ENCODE peak calls at places on chromosomes 3 and 15, in six cellular contexts. One of them, this sample, is unnamed.
A peak's percentile ranks its signal among the peaks of the same experiment; 100 is the strongest.

GRCh38 chr3:123652346-123652984 is 67.6 kb upstream of the HACD2 start:
- DNase-seq in HepG2: peak; percentile 62
- DNase-seq in HCT116: peak; percentile 18
- DNase-seq in GM12878: no peak
- DNase-seq in SK-N-SH: peak; percentile 89
- DNase-seq in K562: peak; percentile 71
- DNase-seq in this sample: peak; percentile 70

GRCh38 chr3:108818404-108818803 is 4.2 kb upstream of the TRAT1 start:
- DNase-seq in HepG2: peak; percentile 3
- DNase-seq in HCT116: peak; percentile 57
- DNase-seq in GM12878: no peak
- DNase-seq in SK-N-SH: peak; percentile 6
- DNase-seq in K562: peak; percentile 16
- DNase-seq in this sample: peak; percentile 2

GRCh38 chr15:31745841-31746240 is 284.5 kb upstream of the CHRNA7 start:
- DNase-seq in HepG2: no peak
- DNase-seq in HCT116: no peak
- DNase-seq in GM12878: no peak
- DNase-seq in SK-N-SH: no peak
- DNase-seq in K562: no peak
- DNase-seq in this sample: no peak

GRCh38 chr15:28992996-28993719 is 107.4 kb downstream of the APBA2 start:
- DNase-seq in HepG2: no peak
- DNase-seq in HCT116: no peak
- DNase-seq in GM12878: no peak
- DNase-seq in SK-N-SH: no peak
- DNase-seq in K562: no peak
- DNase-seq in this sample: no peak

GRCh38 chr3:81339040-81339845 is 422.2 kb downstream of the GBE1 start:
- DNase-seq in HepG2: peak; percentile 12
- DNase-seq in HCT116: no peak
- DNase-seq in GM12878: no peak
- DNase-seq in SK-N-SH: peak; percentile 42
- DNase-seq in K562: peak; percentile 3
- DNase-seq in this sample: peak; percentile 19

GRCh38 chr3:46065294-46065705 is 38.0 kb upstream of the XCR1 start:
- DNase-seq in HepG2: no peak
- DNase-seq in HCT116: peak; percentile 33
- DNase-seq in GM12878: peak; percentile 56
- DNase-seq in SK-N-SH: peak; percentile 17
- DNase-seq in K562: no peak
- DNase-seq in this sample: no peak

GRCh38 chr15:88982946-88983342 is 69.8 kb upstream of the MFGE8 start:
- DNase-seq in HepG2: no peak
- DNase-seq in HCT116: no peak
- DNase-seq in GM12878: no peak
- DNase-seq in SK-N-SH: no peak
- DNase-seq in K562: no peak
- DNase-seq in this sample: no peak

GRCh38 chr3:124791142-124791541 is 60.9 kb downstream of the UMPS start:
- DNase-seq in HepG2: no peak
- DNase-seq in HCT116: no peak
- DNase-seq in GM12878: no peak
- DNase-seq in SK-N-SH: no peak
- DNase-seq in K562: no peak
- DNase-seq in this sample: no peak

GRCh38 chr3:141280086-141280485 is 48.5 kb downstream of the PXYLP1 start:
- DNase-seq in HepG2: no peak
- DNase-seq in HCT116: no peak
- DNase-seq in GM12878: no peak
- DNase-seq in SK-N-SH: no peak
- DNase-seq in K562: no peak
- DNase-seq in this sample: no peak

GRCh38 chr3:185822221-185822956 is 2.5 kb downstream of the IGF2BP2 start:
- DNase-seq in HepG2: peak; percentile 57
- DNase-seq in HCT116: no peak
- DNase-seq in GM12878: no peak
- DNase-seq in SK-N-SH: no peak
- DNase-seq in K562: peak; percentile 34
- DNase-seq in this sample: no peak

GRCh38 chr3:47034868-47035489 is 55.5 kb downstream of the NBEAL2 start:
- DNase-seq in HepG2: no peak
- DNase-seq in HCT116: no peak
- DNase-seq in GM12878: no peak
- DNase-seq in SK-N-SH: no peak
- DNase-seq in K562: no peak
- DNase-seq in this sample: peak; percentile 15

GRCh38 chr3:32848215-32848614 is 30.4 kb downstream of the TRIM71 start:
- DNase-seq in HepG2: no peak
- DNase-seq in HCT116: no peak
- DNase-seq in GM12878: no peak
- DNase-seq in SK-N-SH: no peak
- DNase-seq in K562: peak; percentile 82
- DNase-seq in this sample: no peak

GRCh38 chr3:58332575-58333179 is at the start of gene PXK:
- DNase-seq in HepG2: peak; percentile 21
- DNase-seq in HCT116: peak; percentile 27
- DNase-seq in GM12878: no peak
- DNase-seq in SK-N-SH: peak; percentile 94
- DNase-seq in K562: peak; percentile 70
- DNase-seq in this sample: peak; percentile 81

GRCh38 chr3:185824051-185824466 is 783 bp downstream of the IGF2BP2 start:
- DNase-seq in HepG2: no peak
- DNase-seq in HCT116: no peak
- DNase-seq in GM12878: no peak
- DNase-seq in SK-N-SH: peak; percentile 54
- DNase-seq in K562: peak; percentile 36
- DNase-seq in this sample: peak; percentile 69

GRCh38 chr3:134685881-134686802 is 35.3 kb upstream of the KY start:
- DNase-seq in HepG2: no peak
- DNase-seq in HCT116: no peak
- DNase-seq in GM12878: no peak
- DNase-seq in SK-N-SH: no peak
- DNase-seq in K562: no peak
- DNase-seq in this sample: no peak

GRCh38 chr3:24472358-24472757 is 22.3 kb downstream of the THRB start:
- DNase-seq in HepG2: no peak
- DNase-seq in HCT116: peak; percentile 18
- DNase-seq in GM12878: no peak
- DNase-seq in SK-N-SH: no peak
- DNase-seq in K562: no peak
- DNase-seq in this sample: no peak

GRCh38 chr3:61894988-61895935 is 333.9 kb downstream of the PTPRG start:
- DNase-seq in HepG2: peak; percentile 12
- DNase-seq in HCT116: peak; percentile 95
- DNase-seq in GM12878: peak; percentile 87
- DNase-seq in SK-N-SH: peak; percentile 64
- DNase-seq in K562: no peak
- DNase-seq in this sample: no peak

GRCh38 chr3:128321418-128321817 is 145.3 kb downstream of the DNAJB8 start:
- DNase-seq in HepG2: no peak
- DNase-seq in HCT116: no peak
- DNase-seq in GM12878: no peak
- DNase-seq in SK-N-SH: no peak
- DNase-seq in K562: no peak
- DNase-seq in this sample: no peak

GRCh38 chr3:168574455-168575158 is 478.9 kb upstream of the GOLIM4 start:
- DNase-seq in HepG2: peak; percentile 20
- DNase-seq in HCT116: no peak
- DNase-seq in GM12878: no peak
- DNase-seq in SK-N-SH: no peak
- DNase-seq in K562: no peak
- DNase-seq in this sample: no peak

GRCh38 chr3:51955893-51956770 is 951 bp downstream of the GPR62 start:
- DNase-seq in HepG2: no peak
- DNase-seq in HCT116: no peak
- DNase-seq in GM12878: no peak
- DNase-seq in SK-N-SH: peak; percentile 91
- DNase-seq in K562: no peak
- DNase-seq in this sample: no peak

GRCh38 chr15:80618666-80619481 is 76.2 kb upstream of the ABHD17C start:
- DNase-seq in HepG2: no peak
- DNase-seq in HCT116: no peak
- DNase-seq in GM12878: no peak
- DNase-seq in SK-N-SH: no peak
- DNase-seq in K562: no peak
- DNase-seq in this sample: no peak

GRCh38 chr3:55486101-55486856 is 827 bp downstream of the WNT5A start:
- DNase-seq in HepG2: no peak
- DNase-seq in HCT116: no peak
- DNase-seq in GM12878: no peak
- DNase-seq in SK-N-SH: peak; percentile 54
- DNase-seq in K562: no peak
- DNase-seq in this sample: no peak

GRCh38 chr3:119911748-119912147 is 129.8 kb downstream of the NR1I2 start:
- DNase-seq in HepG2: no peak
- DNase-seq in HCT116: no peak
- DNase-seq in GM12878: peak; percentile 12
- DNase-seq in SK-N-SH: no peak
- DNase-seq in K562: no peak
- DNase-seq in this sample: no peak

GRCh38 chr3:22980346-22980745 is 222.8 kb upstream of the UBE2E2 start:
- DNase-seq in HepG2: no peak
- DNase-seq in HCT116: no peak
- DNase-seq in GM12878: no peak
- DNase-seq in SK-N-SH: no peak
- DNase-seq in K562: no peak
- DNase-seq in this sample: no peak

GRCh38 chr3:65785065-65785645 is 253.6 kb downstream of the MAGI1 start:
- DNase-seq in HepG2: peak; percentile 41
- DNase-seq in HCT116: peak; percentile 32
- DNase-seq in GM12878: no peak
- DNase-seq in SK-N-SH: peak; percentile 57
- DNase-seq in K562: peak; percentile 20
- DNase-seq in this sample: peak; percentile 7

GRCh38 chr15:58189148-58189811 is 51.1 kb downstream of the AQP9 start:
- DNase-seq in HepG2: no peak
- DNase-seq in HCT116: no peak
- DNase-seq in GM12878: no peak
- DNase-seq in SK-N-SH: no peak
- DNase-seq in K562: peak; percentile 38
- DNase-seq in this sample: no peak

GRCh38 chr15:82530606-82531379 is 9.5 kb downstream of the RPS17 start:
- DNase-seq in HepG2: peak; percentile 67
- DNase-seq in HCT116: peak; percentile 73
- DNase-seq in GM12878: peak; percentile 55
- DNase-seq in SK-N-SH: peak; percentile 82
- DNase-seq in K562: peak; percentile 79
- DNase-seq in this sample: peak; percentile 87
- TF ChIP-seq JUND in HepG2: no peak
- TF ChIP-seq JUND in HCT116: no peak
- TF ChIP-seq JUND in GM12878: no peak
- TF ChIP-seq JUND in SK-N-SH: no peak
- TF ChIP-seq JUND in K562: no peak
- TF ChIP-seq JUND in this sample: no peak

DNA sequence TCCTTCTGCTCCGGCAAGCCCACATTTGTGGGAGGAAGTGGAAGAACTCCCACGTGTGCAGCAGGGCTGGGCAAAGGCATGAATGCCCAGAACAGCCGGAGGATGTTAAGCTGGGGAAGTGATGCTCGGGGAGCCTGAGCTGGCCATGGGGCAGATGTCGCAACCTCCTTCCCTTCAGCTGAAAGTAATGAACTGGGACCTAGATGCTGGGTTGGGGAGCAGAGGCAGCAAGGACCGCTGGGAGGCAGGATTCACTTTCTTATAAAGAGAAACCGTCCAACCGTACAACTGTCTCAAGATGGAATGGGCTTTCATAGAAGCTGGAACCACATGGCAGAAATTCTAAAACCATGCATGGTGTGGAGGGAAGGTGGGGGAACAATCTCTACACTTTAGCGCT is 290.9 kb downstream of the OCA2 start:
- DNase-seq in HepG2: no peak
- DNase-seq in HCT116: no peak
- DNase-seq in GM12878: no peak
- DNase-seq in SK-N-SH: no peak
- DNase-seq in K562: peak; percentile 17
- DNase-seq in this sample: peak; percentile 51
- TF ChIP-seq JUND in HepG2: no peak
- TF ChIP-seq JUND in HCT116: no peak
- TF ChIP-seq JUND in GM12878: no peak
- TF ChIP-seq JUND in SK-N-SH: no peak
- TF ChIP-seq JUND in K562: no peak
- TF ChIP-seq JUND in this sample: no peak

DNA sequence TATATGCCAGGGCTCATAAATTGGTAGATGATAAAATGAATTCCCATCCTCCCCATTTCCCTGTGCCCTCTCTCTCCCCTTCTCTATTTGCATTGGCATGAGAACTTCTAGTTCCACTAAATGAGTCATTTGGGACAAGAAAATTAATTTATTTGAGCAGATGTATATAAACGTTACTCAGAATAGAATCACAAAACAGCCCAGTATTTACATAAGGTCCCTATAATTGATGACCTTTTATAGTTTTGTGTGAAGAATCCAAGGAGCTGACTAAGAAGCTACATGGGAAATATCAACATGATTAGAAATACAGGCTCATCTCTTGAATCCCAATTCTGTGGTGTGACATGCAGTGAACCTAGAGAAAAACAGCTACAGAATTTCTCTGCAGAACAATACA is 617.7 kb upstream of the NR2F2 start:
- DNase-seq in HepG2: no peak
- DNase-seq in HCT116: no peak
- DNase-seq in GM12878: no peak
- DNase-seq in SK-N-SH: no peak
- DNase-seq in K562: no peak
- DNase-seq in this sample: no peak
- TF ChIP-seq JUND in HepG2: no peak
- TF ChIP-seq JUND in HCT116: no peak
- TF ChIP-seq JUND in GM12878: no peak
- TF ChIP-seq JUND in SK-N-SH: no peak
- TF ChIP-seq JUND in K562: no peak
- TF ChIP-seq JUND in this sample: no peak

DNA sequence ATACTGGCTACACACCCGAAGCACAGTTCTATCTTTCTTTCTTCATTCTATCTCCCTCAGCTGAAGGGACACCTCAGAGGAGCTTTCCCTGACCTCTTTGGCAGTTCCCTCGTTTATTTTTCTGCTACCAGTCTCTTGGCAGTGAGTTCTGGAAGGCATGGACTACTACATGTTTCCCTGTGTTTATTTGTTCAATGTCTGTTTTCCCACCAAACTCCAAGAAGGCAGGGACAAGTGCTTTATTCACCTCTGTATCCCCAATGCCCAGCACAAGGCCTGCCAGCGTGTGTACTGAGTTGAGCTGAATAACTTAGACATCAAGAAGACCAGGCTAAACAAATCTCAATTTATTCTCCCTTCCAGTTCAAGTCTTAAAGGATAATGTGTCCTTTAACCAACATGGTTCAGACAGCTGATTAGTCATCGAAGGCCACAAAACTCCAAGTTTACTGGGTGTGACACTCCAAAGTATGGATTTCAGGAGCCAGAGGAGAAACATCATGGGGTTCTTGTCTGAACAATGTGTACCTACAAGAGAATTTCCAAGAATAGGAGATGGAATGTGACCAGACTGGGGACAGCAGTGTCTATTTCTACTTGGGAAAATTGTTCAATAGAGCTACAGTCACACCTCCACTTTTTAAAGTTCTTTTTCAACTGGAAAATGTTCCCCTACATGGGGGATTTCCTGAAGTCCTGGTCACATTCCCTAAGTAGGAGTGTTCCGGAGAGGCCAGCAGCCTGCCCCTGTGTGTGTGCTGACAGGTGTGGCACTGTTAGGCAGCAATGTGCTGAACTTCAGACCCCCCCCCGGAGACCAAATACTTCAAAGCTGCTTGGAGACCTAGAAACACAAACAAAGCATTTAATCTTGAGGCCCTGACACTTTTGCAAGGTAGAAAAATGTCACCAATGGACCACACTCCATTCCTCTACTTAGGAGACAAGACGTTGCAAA is 259.9 kb upstream of the CTNNB1 start:
- DNase-seq in HepG2: no peak
- DNase-seq in HCT116: no peak
- DNase-seq in GM12878: no peak
- DNase-seq in SK-N-SH: no peak
- DNase-seq in K562: no peak
- DNase-seq in this sample: no peak
- TF ChIP-seq JUND in HepG2: no peak
- TF ChIP-seq JUND in HCT116: no peak
- TF ChIP-seq JUND in GM12878: no peak
- TF ChIP-seq JUND in SK-N-SH: no peak
- TF ChIP-seq JUND in K562: no peak
- TF ChIP-seq JUND in this sample: no peak